ENCODE peak calls at places on chromosomes 11 and 22, in four cellular contexts. Q is stimulated activated CD8-positive, alpha-beta memory T cell treated with anti-CD3 and anti-CD28 coated beads, Interleukin-7, amount 100 ng/mL, for 48 hours; X is activated naive CD4-positive, alpha-beta T cell; V is aorta. B is an unnamed sample.

GRCh38 chr22:37383342-37383741 is 43.9 kb downstream of the ELFN2 start:
- DNase-seq in Q (no peak), X (no peak), V (no peak), B (no peak)

GRCh38 chr11:64789331-64790204 is 11.2 kb upstream of the SF1 start:
- DNase-seq in Q (no peak), X (no peak), V (no peak), B (no peak)

GRCh38 chr22:49201046-49201970 is 626.4 kb downstream of the BRD1 start:
- DNase-seq in Q (no peak), X (no peak), V (no peak), B (no peak)

GRCh38 chr11:63670077-63670737 is 969 bp downstream of the ATL3 start:
- DNase-seq in Q (no peak), X (no peak), V (no peak), B (peak; percentile 30)

GRCh38 chr11:130068986-130069683 is 559 bp upstream of the APLP2 start:
- DNase-seq in Q (no peak), X (peak; percentile 60), V (peak; percentile 89), B (peak; percentile 52)

GRCh38 chr11:1238767-1239595 is 16.1 kb downstream of the MUC5B start:
- DNase-seq in Q (no peak), X (no peak), V (no peak), B (no peak)

GRCh38 chr11:113773092-113773415 is 438 bp downstream of the ZW10 start:
- DNase-seq in Q (no peak), X (no peak), V (peak; percentile 57), B (no peak)

GRCh38 chr11:20238712-20239111 is 78.4 kb upstream of the DBX1 start:
- DNase-seq in Q (no peak), X (no peak), V (no peak), B (no peak)

GRCh38 chr22:47610766-47611165 is 848.3 kb downstream of the TBC1D22A start:
- DNase-seq in Q (no peak), X (no peak), V (peak; percentile 4), B (no peak)

GRCh38 chr11:35413568-35413967 is 5.8 kb downstream of the SLC1A2 start:
- DNase-seq in Q (no peak), X (no peak), V (no peak), B (no peak)

GRCh38 chr11:84300112-84300511 is 1013.9 kb upstream of the CCDC90B start:
- DNase-seq in Q (no peak), X (no peak), V (no peak), B (no peak)

GRCh38 chr22:23836281-23836680 is 2.5 kb downstream of the DERL3 start:
- DNase-seq in Q (no peak), X (no peak), V (peak; percentile 30), B (no peak)

GRCh38 chr11:122234257-122234656 is 118.2 kb upstream of the BLID start:
- DNase-seq in Q (no peak), X (no peak), V (no peak), B (no peak)

GRCh38 chr11:79439893-79440450 is 858 bp downstream of the TENM4 start:
- DNase-seq in Q (no peak), X (no peak), V (peak; percentile 56), B (peak; percentile 32)

GRCh38 chr11:10495464-10495786 is 40.4 kb downstream of the AMPD3 start:
- DNase-seq in Q (no peak), X (no peak), V (no peak), B (no peak)

GRCh38 chr11:62315416-62315815 is 16.5 kb upstream of the SCGB1D4 start:
- DNase-seq in Q (no peak), X (no peak), V (no peak), B (no peak)

GRCh38 chr11:47946682-47947575 is 33.4 kb upstream of the PTPRJ start:
- DNase-seq in Q (peak; percentile 22), X (no peak), V (peak; percentile 88), B (peak; percentile 12)

B was measured in lung microvascular endothelial cell.